ENCODE peak calls at places on chromosomes 7 and 10, in five cellular contexts. One of them, this sample, is unnamed.

GRCh38 chr7:120441850-120442249 is 168.9 kb downstream of the KCND2 start:
- DNase-seq in DMS153: no peak
- DNase-seq in progenitor cell of endocrine pancreas: no peak
- DNase-seq in dorsolateral prefrontal cortex: no peak
- DNase-seq in brain pericyte: no peak
- DNase-seq in this sample: no peak

GRCh38 chr10:68992721-68993440 is 4.3 kb downstream of the KIFBP start:
- DNase-seq in DMS153: no peak
- DNase-seq in progenitor cell of endocrine pancreas: no peak
- DNase-seq in dorsolateral prefrontal cortex: no peak
- DNase-seq in brain pericyte: no peak
- DNase-seq in this sample: peak

GRCh38 chr7:134444198-134444960 is 14.5 kb downstream of the AKR1B1 start:
- DNase-seq in DMS153: no peak
- DNase-seq in progenitor cell of endocrine pancreas: no peak
- DNase-seq in dorsolateral prefrontal cortex: no peak
- DNase-seq in brain pericyte: no peak
- DNase-seq in this sample: no peak

GRCh38 chr10:19966751-19967150 is 150.5 kb downstream of the PLXDC2 start:
- DNase-seq in DMS153: no peak
- DNase-seq in progenitor cell of endocrine pancreas: no peak
- DNase-seq in dorsolateral prefrontal cortex: no peak
- DNase-seq in brain pericyte: peak
- DNase-seq in this sample: no peak

GRCh38 chr7:74141705-74142104 is 32.5 kb upstream of the EIF4H start:
- DNase-seq in DMS153: no peak
- DNase-seq in progenitor cell of endocrine pancreas: no peak
- DNase-seq in dorsolateral prefrontal cortex: no peak
- DNase-seq in brain pericyte: no peak
- DNase-seq in this sample: no peak

GRCh38 chr7:25832926-25833325 is 319.1 kb upstream of the NFE2L3 start:
- DNase-seq in DMS153: no peak
- DNase-seq in progenitor cell of endocrine pancreas: no peak
- DNase-seq in dorsolateral prefrontal cortex: no peak
- DNase-seq in brain pericyte: no peak
- DNase-seq in this sample: no peak

GRCh38 chr7:94375713-94376112 is 19.0 kb upstream of the COL1A2 start:
- DNase-seq in DMS153: no peak
- DNase-seq in progenitor cell of endocrine pancreas: no peak
- DNase-seq in dorsolateral prefrontal cortex: no peak
- DNase-seq in brain pericyte: peak
- DNase-seq in this sample: peak

GRCh38 chr10:86744067-86744725 is 12.2 kb upstream of the BMPR1A start:
- DNase-seq in DMS153: no peak
- DNase-seq in progenitor cell of endocrine pancreas: no peak
- DNase-seq in dorsolateral prefrontal cortex: no peak
- DNase-seq in brain pericyte: no peak
- DNase-seq in this sample: no peak

GRCh38 chr10:114174462-114175190 is 623 bp upstream of the CCDC186 start:
- DNase-seq in DMS153: no peak
- DNase-seq in progenitor cell of endocrine pancreas: no peak
- DNase-seq in dorsolateral prefrontal cortex: peak
- DNase-seq in brain pericyte: no peak
- DNase-seq in this sample: peak

GRCh38 chr7:74454059-74454947 is 597 bp downstream of the GTF2IRD1 start:
- DNase-seq in DMS153: no peak
- DNase-seq in progenitor cell of endocrine pancreas: peak
- DNase-seq in dorsolateral prefrontal cortex: peak
- DNase-seq in brain pericyte: no peak
- DNase-seq in this sample: no peak

GRCh38 chr10:118047363-118047719 is 600 bp upstream of the RAB11FIP2 start:
- DNase-seq in DMS153: no peak
- DNase-seq in progenitor cell of endocrine pancreas: no peak
- DNase-seq in dorsolateral prefrontal cortex: no peak
- DNase-seq in brain pericyte: no peak
- DNase-seq in this sample: no peak

GRCh38 chr10:7551289-7551688 is 115.5 kb downstream of the ITIH5 start:
- DNase-seq in DMS153: no peak
- DNase-seq in progenitor cell of endocrine pancreas: no peak
- DNase-seq in dorsolateral prefrontal cortex: no peak
- DNase-seq in brain pericyte: no peak
- DNase-seq in this sample: no peak

GRCh38 chr10:90197766-90198165 is 496.4 kb downstream of the KIF20B start:
- DNase-seq in DMS153: no peak
- DNase-seq in progenitor cell of endocrine pancreas: no peak
- DNase-seq in dorsolateral prefrontal cortex: no peak
- DNase-seq in brain pericyte: no peak
- DNase-seq in this sample: peak

GRCh38 chr10:16945566-16945965 is 128.3 kb upstream of the RSU1 start:
- DNase-seq in DMS153: no peak
- DNase-seq in progenitor cell of endocrine pancreas: no peak
- DNase-seq in dorsolateral prefrontal cortex: no peak
- DNase-seq in brain pericyte: no peak
- DNase-seq in this sample: no peak

GRCh38 chr10:116168329-116168728 is 104.7 kb downstream of the GFRA1 start:
- DNase-seq in DMS153: no peak
- DNase-seq in progenitor cell of endocrine pancreas: no peak
- DNase-seq in dorsolateral prefrontal cortex: no peak
- DNase-seq in brain pericyte: peak
- DNase-seq in this sample: no peak

GRCh38 chr7:67301667-67302066 is 305.0 kb downstream of the TYW1 start:
- DNase-seq in DMS153: no peak
- DNase-seq in progenitor cell of endocrine pancreas: no peak
- DNase-seq in dorsolateral prefrontal cortex: no peak
- DNase-seq in brain pericyte: no peak
- DNase-seq in this sample: no peak